ENCODE peak calls at places on chromosomes 5 and 9, in four cellular contexts. H is A549, E is K562, R is GM12878. W is an unnamed sample.

GRCh38 chr5:174283176-174283575 is 237.7 kb downstream of the NSG2 start:
- DNase-seq in H (no peak), E (no peak), R (no peak), W (no peak)

GRCh38 chr5:159734366-159734765 is 181.9 kb upstream of the ADRA1B start:
- DNase-seq in H (no peak), E (no peak), R (no peak), W (no peak)

GRCh38 chr5:176773408-176774035 is 36.8 kb upstream of the UNC5A start:
- DNase-seq in H (no peak), E (no peak), R (no peak), W (no peak)

GRCh38 chr9:114060070-114060469 is 18.0 kb downstream of the AMBP start:
- DNase-seq in H (no peak), E (no peak), R (no peak), W (no peak)

GRCh38 chr5:101866473-101866872 is 429.6 kb downstream of the SLCO4C1 start:
- DNase-seq in H (no peak), E (no peak), R (no peak), W (no peak)

GRCh38 chr5:16656561-16657191 is 39.9 kb upstream of the RETREG1 start:
- DNase-seq in H (no peak), E (no peak), R (no peak), W (no peak)

GRCh38 chr5:116498478-116498877 is 76.1 kb downstream of the SEMA6A start:
- DNase-seq in H (no peak), E (no peak), R (no peak), W (no peak)

GRCh38 chr5:137693307-137693950 is 42.5 kb downstream of the KLHL3 start:
- DNase-seq in H (no peak), E (no peak), R (no peak), W (no peak)

GRCh38 chr5:96961053-96961452 is 25.2 kb downstream of the LNPEP start:
- DNase-seq in H (no peak), E (no peak), R (peak; percentile 76), W (no peak)

GRCh38 chr9:129885018-129885669 is 49.9 kb downstream of the USP20 start:
- DNase-seq in H (no peak), E (peak; percentile 68), R (peak; percentile 20), W (peak; percentile 33)

GRCh38 chr5:2017540-2018389 is 135.0 kb upstream of the IRX4 start:
- DNase-seq in H (peak; percentile 38), E (peak; percentile 68), R (no peak), W (peak; percentile 8)

GRCh38 chr9:121285835-121286687 is 18.1 kb downstream of the GSN start:
- DNase-seq in H (no peak), E (peak; percentile 37), R (no peak), W (no peak)
- TF ChIP-seq CHD4 in H (no peak), E (no peak), R (no peak), W (no peak)

GRCh38 chr9:76868897-76869296 is 37.0 kb downstream of the PRUNE2 start:
- DNase-seq in H (no peak), E (no peak), R (no peak), W (no peak)
- TF ChIP-seq CHD4 in H (no peak), E (no peak), R (no peak), W (no peak)

GRCh38 chr5:134394932-134395331 is 16.7 kb downstream of the CDKN2AIPNL start:
- DNase-seq in H (no peak), E (no peak), R (no peak), W (no peak)

GRCh38 chr5:134398609-134399155 is 13.0 kb downstream of the CDKN2AIPNL start:
- DNase-seq in H (no peak), E (no peak), R (no peak), W (no peak)

GRCh38 chr5:134392301-134392700 is 19.4 kb downstream of the CDKN2AIPNL start:
- DNase-seq in H (no peak), E (no peak), R (no peak), W (no peak)

GRCh38 chr5:134396274-134396673 is 15.4 kb downstream of the CDKN2AIPNL start:
- DNase-seq in H (no peak), E (no peak), R (no peak), W (no peak)

GRCh38 chr5:134397196-134397595 is 14.5 kb downstream of the CDKN2AIPNL start:
- DNase-seq in H (no peak), E (no peak), R (no peak), W (no peak)
- TF ChIP-seq CHD4 in H (no peak), E (no peak), R (no peak), W (no peak)

DNA sequence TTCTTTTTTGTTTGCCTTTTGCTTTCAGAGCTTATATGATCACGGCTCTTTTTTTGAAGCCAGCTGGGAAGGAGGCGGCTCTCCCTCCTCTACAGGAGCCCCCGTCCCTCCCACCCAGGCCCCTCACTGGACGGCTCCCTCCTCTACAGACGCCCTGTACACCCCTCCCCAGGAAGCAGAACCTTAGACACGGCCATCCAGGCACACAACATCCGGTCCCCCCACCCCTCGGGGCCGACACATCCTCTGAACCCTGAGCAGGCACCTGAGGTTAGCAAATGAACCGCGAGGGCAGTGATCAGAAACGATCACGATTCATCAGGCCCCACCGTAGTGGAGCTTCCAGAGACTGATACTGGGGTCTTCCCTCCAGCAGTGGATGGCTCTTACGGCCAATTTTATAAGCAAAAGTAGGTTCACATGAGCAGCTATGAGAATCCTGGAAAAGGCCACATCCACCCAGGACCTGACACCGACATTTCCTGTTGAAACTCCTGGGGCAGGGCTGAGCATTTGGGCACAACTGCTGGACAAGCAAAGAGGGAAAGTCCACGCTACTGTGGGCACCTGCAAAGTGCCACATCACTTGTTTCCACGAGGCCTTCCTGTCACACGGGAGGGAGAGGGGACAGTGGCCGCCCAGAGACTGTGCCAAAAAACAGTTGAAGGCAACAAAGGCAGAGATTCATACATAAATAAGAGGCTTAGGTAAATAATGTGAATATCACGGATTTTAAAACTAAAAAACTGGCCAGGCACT is 78.9 kb downstream of the SEMA4D start:
- DNase-seq in H (no peak), E (no peak), R (no peak), W (no peak)
- TF ChIP-seq CHD4 in H (no peak), E (no peak), R (no peak), W (no peak)

DNA sequence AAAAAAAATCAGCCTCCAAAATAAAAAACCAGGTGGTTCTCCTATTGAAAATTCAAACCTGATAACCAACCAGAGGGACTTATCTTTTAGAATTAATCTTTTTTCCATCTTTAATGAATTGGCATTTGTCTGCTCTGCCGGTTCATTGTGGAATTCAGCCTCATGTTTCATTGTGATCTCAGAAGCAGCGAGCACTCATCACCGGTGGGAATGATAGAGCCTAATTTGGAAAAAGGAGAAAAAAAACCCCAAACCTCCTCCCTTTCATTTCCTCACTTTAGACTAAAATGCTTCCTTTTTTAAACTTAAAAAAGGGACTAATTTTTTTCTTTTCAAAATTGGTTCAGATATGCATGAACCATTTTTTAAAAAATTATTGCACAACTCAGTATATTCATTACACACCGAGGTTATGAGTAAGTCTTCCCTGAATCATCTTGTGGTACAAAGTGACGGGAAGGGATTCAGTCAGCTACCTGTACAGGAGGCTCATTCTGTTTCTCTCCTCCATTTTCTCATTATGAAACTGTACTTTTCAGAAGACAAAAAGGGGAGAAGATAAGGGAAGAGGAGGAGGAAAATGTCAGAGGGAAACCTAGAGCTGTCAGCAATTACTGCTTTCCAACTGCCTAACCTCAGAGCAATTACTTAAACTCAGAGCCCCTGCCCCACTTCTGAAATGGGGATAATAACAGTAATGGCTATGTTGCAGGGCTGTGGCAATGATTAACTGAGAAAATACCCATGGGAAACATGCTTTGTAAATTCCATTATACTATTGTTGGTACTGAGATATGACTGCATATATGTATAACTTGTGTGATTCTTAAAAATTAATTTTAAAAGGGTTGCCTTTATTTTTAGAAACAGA is 23.9 kb downstream of the GALNT10 start:
- DNase-seq in H (peak; percentile 43), E (no peak), R (no peak), W (no peak)
- TF ChIP-seq CHD4 in H (no peak), E (no peak), R (no peak), W (no peak)

DNA sequence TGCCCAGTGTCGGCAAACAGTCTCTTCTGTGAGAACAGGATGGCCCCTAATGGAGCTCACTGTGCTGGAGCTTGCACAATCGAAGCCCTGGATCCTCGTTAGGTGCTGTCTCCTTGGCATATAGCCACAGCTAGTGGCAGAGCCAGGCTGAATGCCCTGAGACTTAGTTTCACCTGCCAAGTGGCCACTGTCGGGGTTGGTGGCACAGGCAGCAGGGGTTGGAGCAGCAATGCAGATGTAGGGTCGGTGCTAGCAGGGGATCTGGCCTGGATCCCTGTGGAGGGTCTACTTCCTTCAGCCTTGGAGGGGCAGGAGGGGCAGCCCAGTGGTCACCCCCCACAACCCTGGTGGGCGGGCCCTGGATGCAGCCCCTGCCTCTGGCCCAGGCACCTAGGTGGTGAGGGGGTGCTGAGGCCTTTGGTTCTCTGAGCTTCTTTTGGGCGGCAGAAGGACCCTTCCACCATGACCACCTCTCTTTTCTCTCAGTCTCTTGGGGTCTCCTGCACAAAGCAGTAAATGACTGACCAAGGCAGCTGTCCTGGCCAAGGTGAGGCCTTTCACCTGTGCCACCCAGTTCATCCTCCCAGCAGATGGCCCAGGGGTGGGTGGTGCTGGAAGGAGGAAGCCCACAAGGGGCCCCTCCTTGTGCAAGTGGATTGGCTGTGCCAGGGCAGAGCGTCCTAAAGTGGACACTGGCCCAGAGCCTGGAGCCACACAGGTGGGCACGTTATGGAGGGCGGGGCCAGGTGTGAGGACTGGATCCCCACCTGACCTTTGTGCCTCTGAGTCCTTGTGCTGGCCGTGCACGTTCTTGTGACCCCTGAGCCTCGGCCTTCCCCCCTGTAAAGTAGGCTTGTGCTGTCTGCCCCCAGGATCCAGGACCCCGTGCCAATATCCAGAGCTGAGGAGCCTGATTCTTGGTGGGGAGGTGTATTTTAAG is 44.8 kb downstream of the PHF2 start:
- DNase-seq in H (no peak), E (no peak), R (no peak), W (no peak)
- TF ChIP-seq CHD4 in H (no peak), E (no peak), R (no peak), W (no peak)

GRCh38 chr5:146878471-146879172 is at the start of gene PPP2R2B:
- DNase-seq in H (no peak), E (no peak), R (no peak), W (no peak)
- TF ChIP-seq CHD4 in H (no peak), E (no peak), R (no peak), W (no peak)

GRCh38 chr9:124010665-124011321 is 775 bp upstream of the LHX2 start:
- DNase-seq in H (peak; percentile 30), E (no peak), R (no peak), W (no peak)
- TF ChIP-seq CHD4 in H (no peak), E (no peak), R (no peak), W (no peak)

GRCh38 chr5:73007051-73007450 is 51.2 kb downstream of the FCHO2 start:
- DNase-seq in H (no peak), E (no peak), R (no peak), W (no peak)
- TF ChIP-seq CHD4 in H (no peak), E (no peak), R (no peak), W (no peak)

W was measured in HepG2.